ENCODE peak calls at places on chromosomes 12 and 14, in nine cellular contexts. O is GM12865, X is glutamatergic neuron, A is mesothelial cell of epicardium, V is WTC11, T is PC-3, L is neural crest cell, M is breast epithelium, Z is sigmoid colon. W is an unnamed sample.

GRCh38 chr14:39025810-39026627 is 77.0 kb downstream of the SEC23A start:
- DNase-seq in O (no peak), X (no peak), M (no peak), A (no peak), T (no peak), V (no peak), L (no peak), Z (no peak), W (no peak)

GRCh38 chr12:130203151-130203550 is 40.9 kb downstream of the FZD10 start:
- DNase-seq in M (no peak), L (no peak), T (no peak), X (no peak), O (no peak), A (no peak), Z (no peak), V (no peak), W (no peak)

GRCh38 chr12:132423251-132424117 is 66.5 kb upstream of the FBRSL1 start:
- DNase-seq in Z (no peak), O (no peak), V (peak), A (no peak), L (peak), M (no peak), T (no peak), X (peak), W (no peak)

GRCh38 chr14:45253754-45254300 is 825 bp upstream of the MIS18BP1 start:
- DNase-seq in O (peak), X (no peak), T (no peak), A (no peak), L (no peak), Z (peak), V (no peak), M (no peak), W (no peak)

GRCh38 chr12:124995200-124995961 is 1.9 kb downstream of the BRI3BP start:
- DNase-seq in X (no peak), O (peak), M (no peak), L (no peak), A (no peak), T (no peak), V (no peak), Z (no peak), W (no peak)

GRCh38 chr12:118060301-118061010 is 523 bp downstream of the WSB2 start:
- DNase-seq in A (peak), Z (peak), X (peak), O (peak), M (peak), V (peak), T (peak), L (peak), W (no peak)

GRCh38 chr12:131370791-131371579 is 339.9 kb upstream of the SFSWAP start:
- DNase-seq in A (no peak), V (no peak), L (no peak), O (peak), Z (peak), X (no peak), M (no peak), T (no peak), W (no peak)

GRCh38 chr14:63342381-63342780 is 23.6 kb upstream of the GPHB5 start:
- DNase-seq in O (no peak), T (peak), A (no peak), V (no peak), X (no peak), L (no peak), M (no peak), Z (no peak), W (no peak)

GRCh38 chr12:132812631-132813305 is 15.9 kb downstream of the GOLGA3 start:
- DNase-seq in A (no peak), Z (no peak), M (no peak), L (no peak), V (no peak), T (peak), X (no peak), O (no peak), W (no peak)

GRCh38 chr12:64800640-64801039 is 23.8 kb upstream of the TBC1D30 start:
- DNase-seq in T (no peak), X (no peak), A (no peak), L (no peak), O (peak), M (no peak), Z (no peak), V (no peak), W (no peak)

GRCh38 chr12:64797156-64797555 is 27.3 kb upstream of the TBC1D30 start:
- DNase-seq in V (no peak), O (no peak), Z (no peak), A (no peak), M (no peak), T (peak), X (no peak), L (no peak), W (no peak)

GRCh38 chr12:64806173-64806572 is 18.3 kb upstream of the TBC1D30 start:
- DNase-seq in T (no peak), O (no peak), V (no peak), M (no peak), Z (no peak), X (no peak), A (no peak), L (no peak), W (no peak)

GRCh38 chr12:64798165-64798564 is 26.3 kb upstream of the TBC1D30 start:
- DNase-seq in A (no peak), Z (no peak), L (no peak), O (no peak), V (no peak), M (no peak), T (no peak), X (no peak), W (no peak)

GRCh38 chr12:64801381-64801780 is 23.1 kb upstream of the TBC1D30 start:
- DNase-seq in O (no peak), M (no peak), V (no peak), L (no peak), T (peak), X (no peak), Z (no peak), A (no peak), W (no peak)
- TF ChIP-seq CTCF in O (peak), M (no peak), V (no peak), L (no peak), T (peak), X (no peak), Z (no peak), A (no peak), W (no peak)

DNA sequence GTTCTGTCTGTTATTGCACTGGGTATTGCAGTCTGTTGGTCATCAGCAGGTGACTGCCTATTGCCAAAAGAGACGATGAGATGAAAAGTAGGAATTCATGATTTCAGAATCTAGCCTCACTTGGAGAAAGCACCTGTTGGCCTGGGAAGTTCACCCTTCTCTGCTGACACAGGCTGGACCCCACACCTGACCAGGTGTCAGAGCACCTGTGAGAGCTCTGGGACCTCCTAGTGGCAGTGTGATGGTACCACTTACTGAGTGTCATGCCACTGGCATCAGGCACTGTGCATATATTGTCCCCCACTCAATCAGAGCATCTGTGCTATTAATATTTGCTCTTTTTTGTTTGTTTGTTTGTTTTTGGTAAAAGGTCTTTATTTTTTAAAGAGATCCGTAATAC is 68.0 kb downstream of the RASSF3 start:
- DNase-seq in V (no peak), M (no peak), Z (no peak), O (no peak), T (peak), A (no peak), X (no peak), L (no peak), W (no peak)
- TF ChIP-seq CTCF in V (peak), M (no peak), Z (no peak), O (peak), T (peak), A (no peak), X (no peak), L (no peak), W (peak)

DNA sequence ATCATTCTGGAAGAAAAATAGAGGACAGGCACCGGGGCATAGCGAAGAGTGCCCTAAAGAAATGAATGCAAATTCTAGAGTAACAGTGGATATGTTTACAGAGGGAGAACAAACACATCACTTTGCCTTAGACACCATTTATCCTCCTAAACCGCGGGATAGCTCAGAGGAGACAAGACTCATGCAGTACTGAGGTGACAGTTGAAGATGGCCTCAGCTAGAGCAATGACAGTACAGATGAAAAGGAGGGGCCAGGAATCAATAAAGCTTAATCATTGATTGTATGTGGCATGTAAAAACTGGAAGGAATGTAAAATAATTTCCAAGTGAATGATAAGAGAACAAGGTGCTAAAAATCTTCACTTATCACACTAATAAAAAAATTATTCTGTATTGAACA is 10.6 kb upstream of the PPP1R12A start:
- DNase-seq in O (no peak), T (no peak), L (no peak), V (no peak), M (no peak), A (no peak), X (no peak), Z (no peak), W (no peak)
- TF ChIP-seq CTCF in O (no peak), T (no peak), L (no peak), V (no peak), M (no peak), A (no peak), X (no peak), Z (no peak), W (no peak)

GRCh38 chr12:91332305-91332704 is 149.7 kb upstream of the DCN start:
- DNase-seq in O (no peak), V (no peak), T (peak), A (no peak), Z (no peak), L (no peak), X (no peak), M (no peak), W (no peak)
- TF ChIP-seq CTCF in O (no peak), V (no peak), T (no peak), A (peak), Z (no peak), L (no peak), X (no peak), M (peak), W (peak)

DNA sequence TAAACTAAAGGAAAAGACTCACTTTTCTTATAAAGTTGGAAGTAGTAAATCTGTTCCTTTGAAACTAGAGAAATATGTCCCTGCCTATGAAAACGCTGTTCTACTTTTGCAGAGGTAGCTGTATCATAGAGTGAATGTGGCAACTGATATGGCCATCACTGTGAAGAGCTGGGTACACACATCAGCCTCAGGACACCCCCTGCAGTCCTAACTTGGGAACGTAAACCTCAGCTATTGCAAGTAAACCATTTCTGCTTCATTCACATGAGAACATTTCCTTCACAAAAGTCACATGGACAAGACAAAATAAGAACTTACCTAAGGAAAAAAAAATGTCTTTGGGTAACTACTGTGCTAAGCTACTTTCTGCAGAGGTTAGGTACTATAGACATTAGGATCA is 233.3 kb upstream of the PPFIA2 start:
- DNase-seq in A (no peak), T (no peak), O (peak), L (no peak), V (peak), M (no peak), X (peak), Z (no peak), W (no peak)
- TF ChIP-seq CTCF in A (no peak), T (no peak), O (no peak), L (peak), V (no peak), M (no peak), X (no peak), Z (no peak), W (no peak)

GRCh38 chr14:102929349-102930137 is 7.1 kb downstream of the AMN start:
- DNase-seq in L (no peak), X (no peak), Z (no peak), T (no peak), M (no peak), O (no peak), V (no peak), A (no peak), W (no peak)

GRCh38 chr14:102931580-102932285 is 9.3 kb downstream of the AMN start:
- DNase-seq in X (no peak), O (no peak), V (no peak), T (no peak), A (no peak), Z (no peak), M (no peak), L (no peak), W (peak)

GRCh38 chr14:102928412-102929348 is 6.2 kb downstream of the AMN start:
- DNase-seq in Z (no peak), O (peak), X (peak), L (peak), M (no peak), V (peak), A (peak), T (no peak), W (peak)

GRCh38 chr14:102930753-102931579 is 8.5 kb downstream of the AMN start:
- DNase-seq in L (no peak), X (no peak), A (no peak), T (peak), O (no peak), Z (no peak), V (peak), M (no peak), W (peak)

GRCh38 chr14:102930138-102930752 is 7.8 kb downstream of the AMN start:
- DNase-seq in X (peak), O (no peak), A (no peak), M (no peak), V (peak), T (no peak), Z (no peak), L (peak), W (no peak)
- TF ChIP-seq CTCF in X (no peak), O (no peak), A (no peak), M (no peak), V (no peak), T (no peak), Z (no peak), L (peak), W (no peak)

GRCh38 chr12:56334490-56334793 is 642 bp upstream of the PAN2 start:
- DNase-seq in M (no peak), A (no peak), V (no peak), X (no peak), L (no peak), Z (no peak), T (no peak), O (no peak), W (no peak)
- TF ChIP-seq CTCF in M (no peak), A (peak), V (no peak), X (peak), L (no peak), Z (no peak), T (no peak), O (no peak), W (peak)

GRCh38 chr14:90383126-90383730 is 13.6 kb upstream of the CALM1 start:
- DNase-seq in V (peak), T (peak), L (peak), A (peak), M (peak), X (peak), O (peak), Z (peak), W (peak)
- TF ChIP-seq CTCF in V (no peak), T (peak), L (peak), A (no peak), M (no peak), X (no peak), O (peak), Z (no peak), W (peak)

DNA sequence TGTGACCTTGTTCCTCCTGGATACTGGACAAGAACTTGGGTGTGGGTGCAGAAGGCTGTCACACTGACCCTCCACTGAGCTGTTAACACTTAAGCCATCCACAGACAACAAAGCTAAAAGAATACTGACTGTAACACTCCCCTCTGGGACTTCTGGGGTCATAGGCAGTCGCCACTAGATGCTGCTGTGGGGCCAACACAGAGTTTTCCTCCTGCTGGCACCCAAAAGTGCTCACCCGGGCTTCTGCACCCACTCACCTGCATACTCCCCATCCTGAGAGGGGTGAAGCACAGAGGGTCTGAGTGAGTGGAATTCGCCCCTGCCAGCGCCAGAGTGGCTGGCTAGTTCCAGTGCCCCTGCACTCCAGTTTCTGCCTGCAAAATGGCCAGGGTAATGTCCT is 422.4 kb upstream of the LMO3 start:
- DNase-seq in L (no peak), O (no peak), T (peak), A (no peak), M (no peak), Z (no peak), V (no peak), X (no peak), W (no peak)
- TF ChIP-seq CTCF in L (no peak), O (no peak), T (peak), A (no peak), M (no peak), Z (no peak), V (no peak), X (no peak), W (peak)

GRCh38 chr12:76957306-76957705 is 78.5 kb upstream of the CSRP2 start:
- DNase-seq in Z (no peak), A (no peak), V (no peak), M (no peak), L (no peak), X (no peak), T (no peak), O (no peak), W (no peak)

GRCh38 chr12:76947270-76947669 is 68.5 kb upstream of the CSRP2 start:
- DNase-seq in M (no peak), T (no peak), L (no peak), V (no peak), A (no peak), Z (no peak), O (no peak), X (no peak), W (no peak)

GRCh38 chr12:76948895-76949294 is 70.1 kb upstream of the CSRP2 start:
- DNase-seq in T (no peak), Z (no peak), A (no peak), X (no peak), M (no peak), V (no peak), L (no peak), O (no peak), W (no peak)

DNA sequence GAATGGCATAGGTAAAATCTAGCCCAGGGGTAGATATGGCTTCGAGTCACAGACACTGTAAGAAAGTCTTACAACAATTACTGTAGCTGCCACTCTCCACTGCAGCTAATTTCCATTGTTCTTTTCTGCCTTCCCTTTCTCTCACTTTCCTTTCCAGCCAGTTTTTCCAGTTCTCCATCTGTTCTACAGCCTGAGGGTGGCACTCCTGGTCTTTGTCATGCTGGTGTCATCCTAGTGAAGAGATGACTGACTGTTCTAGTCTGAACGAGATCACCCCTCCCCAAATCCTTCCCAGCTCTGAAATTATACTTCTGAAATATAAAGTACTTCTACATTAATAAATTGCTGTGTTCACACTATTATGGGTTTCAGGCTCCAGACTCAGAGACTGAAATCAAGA is 74.2 kb upstream of the CSRP2 start:
- DNase-seq in L (no peak), O (no peak), M (no peak), V (no peak), X (no peak), T (peak), A (no peak), Z (no peak), W (no peak)
- TF ChIP-seq CTCF in L (no peak), O (no peak), M (no peak), V (no peak), X (no peak), T (peak), A (no peak), Z (no peak), W (peak)

W was measured in RWPE2.